ENCODE peak calls at places on chromosomes 3 and 15, in eight cellular contexts. Y is ovary, V is esophagus squamous epithelium, U is tibial nerve, A is uterus, W is stomach, K is transverse colon, G is Peyer's patch. S is an unnamed sample.
A peak's percentile ranks its signal among the peaks of the same experiment; 100 is the strongest.

GRCh38 chr3:13498354-13499060 is 18.4 kb downstream of the HDAC11 start:
- DNase-seq in W (no peak), Y (no peak), V (no peak), K (no peak), G (peak; percentile 34), A (no peak), U (no peak), S (no peak)

GRCh38 chr3:78647735-78648134 is 1120.1 kb downstream of the ROBO1 start:
- DNase-seq in G (no peak), U (no peak), Y (no peak), V (no peak), W (no peak), K (no peak), A (no peak), S (no peak)

GRCh38 chr3:46928297-46928696 is 48.2 kb downstream of the CCDC12 start:
- DNase-seq in U (no peak), W (no peak), A (no peak), Y (no peak), V (no peak), K (no peak), G (no peak), S (no peak)

GRCh38 chr3:64971584-64971983 is 283.8 kb upstream of the ADAMTS9 start:
- DNase-seq in W (no peak), G (no peak), U (no peak), V (no peak), K (no peak), Y (no peak), A (no peak), S (no peak)

GRCh38 chr3:156181509-156181908 is 61.1 kb downstream of the KCNAB1 start:
- DNase-seq in Y (no peak), A (no peak), G (no peak), W (no peak), U (no peak), K (no peak), V (no peak), S (no peak)

GRCh38 chr15:85831415-85832113 is 36.8 kb upstream of the KLHL25 start:
- DNase-seq in Y (peak; percentile 69), G (peak; percentile 74), K (peak; percentile 73), U (peak; percentile 82), V (no peak), W (peak; percentile 70), A (peak; percentile 79), S (peak; percentile 71)

GRCh38 chr15:61228025-61228901 is 839 bp downstream of the RORA start:
- DNase-seq in U (peak; percentile 6), G (no peak), A (peak; percentile 16), K (no peak), W (no peak), V (no peak), Y (peak; percentile 39), S (peak; percentile 49)

GRCh38 chr15:57635300-57635944 is 43.7 kb downstream of the MYZAP start:
- DNase-seq in U (no peak), A (peak; percentile 45), G (no peak), W (peak; percentile 63), V (no peak), K (peak; percentile 34), Y (peak; percentile 40), S (no peak)

GRCh38 chr15:101314301-101314700 is 19.3 kb upstream of the SNRPA1 start:
- DNase-seq in Y (no peak), A (peak; percentile 0), U (no peak), K (no peak), V (no peak), G (no peak), W (no peak), S (peak; percentile 38)

GRCh38 chr3:190339130-190339529 is 16.9 kb upstream of the CLDN1 start:
- DNase-seq in W (no peak), Y (no peak), A (no peak), V (no peak), K (no peak), U (no peak), G (no peak), S (no peak)

GRCh38 chr3:172132159-172132586 is 92.8 kb downstream of the FNDC3B start:
- DNase-seq in A (no peak), G (no peak), V (no peak), Y (no peak), W (no peak), U (no peak), K (no peak), S (no peak)

GRCh38 chr15:62475595-62475994 is 310.5 kb upstream of the C2CD4B start:
- DNase-seq in A (no peak), U (no peak), V (no peak), Y (no peak), W (no peak), G (no peak), K (no peak), S (no peak)

GRCh38 chr3:196063456-196063855 is 18.4 kb downstream of the TFRC start:
- DNase-seq in U (no peak), V (no peak), K (no peak), Y (no peak), G (no peak), A (no peak), W (no peak), S (no peak)

GRCh38 chr3:182962162-182962561 is 18.2 kb downstream of the DCUN1D1 start:
- DNase-seq in G (no peak), V (no peak), A (no peak), U (peak; percentile 15), W (peak; percentile 49), Y (no peak), K (no peak), S (no peak)

GRCh38 chr3:101825904-101826445 is 23.3 kb upstream of the NFKBIZ start:
- DNase-seq in U (no peak), G (no peak), K (no peak), V (no peak), Y (no peak), A (no peak), W (no peak), S (no peak)

GRCh38 chr3:31004025-31004678 is 109.7 kb upstream of the GADL1 start:
- DNase-seq in W (no peak), K (no peak), U (no peak), V (no peak), G (no peak), Y (no peak), A (no peak), S (no peak)

GRCh38 chr3:9779721-9780450 is 10.1 kb upstream of the CAMK1 start:
- DNase-seq in K (peak; percentile 24), V (no peak), Y (no peak), U (no peak), W (no peak), A (no peak), G (no peak), S (no peak)

GRCh38 chr15:91338763-91339162 is 238.7 kb downstream of the SV2B start:
- DNase-seq in Y (no peak), K (no peak), U (no peak), W (no peak), G (no peak), A (no peak), V (no peak), S (no peak)

GRCh38 chr15:72784233-72784876 is 797 bp upstream of the ADPGK start:
- DNase-seq in K (no peak), V (no peak), Y (peak; percentile 60), G (no peak), U (peak; percentile 77), W (no peak), A (peak; percentile 62), S (no peak)

GRCh38 chr15:56939257-56939656 is 20.8 kb downstream of the TCF12 start:
- DNase-seq in K (no peak), V (no peak), Y (no peak), W (no peak), G (no peak), U (no peak), A (no peak), S (no peak)

GRCh38 chr3:66572938-66573710 is 72.3 kb upstream of the LRIG1 start:
- DNase-seq in V (no peak), G (no peak), W (no peak), A (no peak), K (no peak), Y (no peak), U (no peak), S (no peak)

GRCh38 chr3:73625124-73625665 is 454 bp upstream of the PDZRN3 start:
- DNase-seq in U (no peak), Y (peak; percentile 54), G (no peak), A (peak; percentile 61), K (no peak), V (no peak), W (peak; percentile 30), S (no peak)
- H3K4me3 ChIP-seq in U (peak overlapping the region; percentile 79), Y (peak overlapping the region; percentile 76), G (peak overlapping the region; percentile 38), A (peak overlapping the region; percentile 62), K (peak overlapping the region; percentile 76), V (peak overlapping the region; percentile 69), W (peak overlapping the region; percentile 64), S (peak overlapping the region; percentile 34)

DNA sequence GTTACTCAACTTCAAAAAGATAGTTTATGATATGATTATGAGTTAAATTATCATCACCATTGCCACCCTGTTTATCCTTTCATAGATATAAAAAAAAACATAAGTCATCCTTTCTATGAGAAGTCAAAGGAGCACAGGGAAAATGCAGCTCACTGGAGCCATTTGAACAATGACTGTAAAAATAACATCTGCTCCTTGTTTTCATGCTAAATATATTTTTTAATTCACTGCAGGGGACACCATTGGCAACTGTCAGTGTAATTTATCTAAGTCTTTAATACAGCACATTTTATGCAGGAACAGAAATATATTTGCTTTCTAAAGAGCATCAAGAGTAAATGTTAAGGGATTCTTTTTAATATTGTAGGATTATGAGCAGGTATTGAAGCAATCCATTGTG is 371.3 kb downstream of the ZBBX start:
- DNase-seq in A (no peak), V (no peak), U (no peak), W (no peak), G (no peak), K (no peak), Y (no peak), S (no peak)
- TF ChIP-seq POLR2A in A (no peak), V (no peak), U (no peak), W (no peak), G (no peak), K (no peak), Y (no peak), S (no peak)

DNA sequence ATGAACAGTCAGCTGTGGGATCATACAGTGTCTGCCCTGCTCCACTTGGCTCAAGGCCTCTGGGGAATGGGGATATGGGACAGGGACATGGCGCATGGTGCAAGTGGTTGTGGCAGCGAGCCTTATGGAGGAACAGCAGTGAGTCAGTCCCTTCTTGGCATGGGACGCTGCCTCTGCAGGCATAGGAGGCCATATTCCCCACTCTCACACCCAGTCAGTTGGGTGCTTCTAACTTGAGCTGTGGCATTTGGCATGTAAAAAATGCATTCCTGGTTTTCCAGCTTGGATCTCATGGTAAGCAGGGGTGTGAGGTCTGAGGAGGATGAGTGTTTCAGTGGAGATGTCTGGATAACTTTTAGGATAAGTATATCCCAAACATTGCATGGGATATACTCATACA is 31.6 kb upstream of the UBE2Q2 start:
- DNase-seq in W (no peak), K (no peak), G (no peak), V (no peak), A (no peak), Y (no peak), U (no peak), S (no peak)
- H3K4me3 ChIP-seq in W (no peak overlapping the region), K (no peak overlapping the region), G (no peak overlapping the region), V (no peak overlapping the region), A (no peak overlapping the region), Y (no peak overlapping the region), U (no peak overlapping the region), S (no peak overlapping the region)

DNA sequence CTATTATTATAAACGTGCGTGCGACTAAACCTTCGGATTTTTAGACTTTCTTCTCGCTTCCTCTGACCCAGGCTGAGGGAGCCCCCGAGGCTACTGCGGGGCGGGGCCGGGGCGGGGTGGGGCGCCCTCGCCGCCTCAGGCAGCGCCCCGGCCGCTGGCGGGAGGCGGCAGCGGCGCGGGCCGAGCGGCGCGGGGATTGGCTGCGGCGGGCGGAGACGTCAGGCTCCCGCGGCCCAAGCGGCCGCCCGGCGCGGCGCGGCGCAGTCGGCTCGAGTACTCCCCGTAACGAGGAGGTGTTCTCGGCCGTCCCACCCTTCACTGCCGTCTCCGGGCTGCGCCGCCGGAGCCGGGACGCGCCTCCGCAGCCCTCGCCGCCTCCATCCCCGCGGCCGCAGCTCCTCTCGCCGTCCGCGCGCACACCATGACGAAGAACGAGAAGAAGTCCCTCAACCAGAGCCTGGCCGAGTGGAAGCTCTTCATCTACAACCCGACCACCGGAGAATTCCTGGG is at the start of gene ATP1B3:
- DNase-seq in U (peak; percentile 57), W (peak; percentile 89), Y (peak; percentile 86), K (peak; percentile 93), A (peak; percentile 85), V (peak; percentile 30), G (peak; percentile 93), S (peak; percentile 89)
- TF ChIP-seq POLR2A in U (peak; percentile 91), W (no peak), Y (peak; percentile 86), K (peak; percentile 92), A (peak; percentile 96), V (peak; percentile 93), G (peak; percentile 96), S (peak; percentile 88)

S was measured in right lobe of liver.